ENCODE peak calls at places on chromosomes 2 and 18, in five cellular contexts. M is foreskin fibroblast; C is HepG2; K is A673; A is CD8-positive, alpha-beta T cell. V is an unnamed sample.

GRCh38 chr2:33144243-33144642 is 197.5 kb downstream of the LTBP1 start:
- DNase-seq in M (no peak), A (no peak), C (no peak), K (no peak), V (no peak)

GRCh38 chr2:215216806-215217205 is 78.4 kb upstream of the ABCA12 start:
- DNase-seq in K (no peak), A (no peak), C (no peak), M (no peak), V (peak)

GRCh38 chr2:122703676-122704075 is 948.2 kb downstream of the TSN start:
- DNase-seq in K (no peak), A (no peak), C (no peak), M (no peak), V (no peak)

GRCh38 chr2:236866542-236867340 is 218.9 kb upstream of the COPS8 start:
- DNase-seq in K (no peak), M (no peak), C (no peak), A (no peak), V (no peak)

GRCh38 chr2:102792538-102793208 is 30.8 kb downstream of the TMEM182 start:
- DNase-seq in C (no peak), A (no peak), M (no peak), K (no peak), V (no peak)

GRCh38 chr2:172285010-172285621 is 142.3 kb upstream of the ITGA6 start:
- DNase-seq in M (peak), C (no peak), A (no peak), K (peak), V (no peak)

GRCh38 chr2:145284551-145284950 is 764.6 kb upstream of the ZEB2 start:
- DNase-seq in A (no peak), M (peak), C (no peak), K (no peak), V (no peak)

GRCh38 chr2:30240162-30240696 is 8.9 kb downstream of the LBH start:
- DNase-seq in M (no peak), C (no peak), K (no peak), A (no peak), V (no peak)

GRCh38 chr2:50591642-50592041 is 440.3 kb downstream of the NRXN1 start:
- DNase-seq in M (no peak), K (peak), A (no peak), C (no peak), V (no peak)

GRCh38 chr2:20424300-20425290 is 22.3 kb upstream of the RHOB start:
- DNase-seq in K (no peak), C (no peak), M (peak), A (no peak), V (no peak)

GRCh38 chr2:128834203-128834602 is 515.5 kb upstream of the HS6ST1 start:
- DNase-seq in C (no peak), M (no peak), A (no peak), K (no peak), V (no peak)

GRCh38 chr2:71157124-71157802 is 26.8 kb downstream of the MPHOSPH10 start:
- DNase-seq in K (peak), A (peak), C (peak), M (peak), V (no peak)

GRCh38 chr18:49510393-49511115 is 23.5 kb upstream of the C18orf32 start:
- DNase-seq in M (peak), A (peak), C (no peak), K (peak), V (no peak)

GRCh38 chr2:100868083-100868482 is 48.1 kb downstream of the NPAS2 start:
- DNase-seq in A (no peak), K (no peak), C (no peak), M (no peak), V (no peak)

GRCh38 chr18:1541478-1541877 is 636.8 kb downstream of the ADCYAP1 start:
- DNase-seq in M (no peak), C (no peak), K (no peak), A (no peak), V (no peak)

GRCh38 chr18:44626807-44627206 is 53.9 kb upstream of the SETBP1 start:
- DNase-seq in M (peak), A (no peak), C (no peak), K (no peak), V (no peak)

GRCh38 chr2:23005469-23005868 is 379.5 kb upstream of the KLHL29 start:
- DNase-seq in K (no peak), M (no peak), A (no peak), C (no peak), V (no peak)

GRCh38 chr2:179410552-179411356 is 146.1 kb upstream of the SESTD1 start:
- DNase-seq in A (no peak), M (peak), C (peak), K (peak), V (peak)

GRCh38 chr2:80830891-80831290 is 526.3 kb upstream of the LRRTM1 start:
- DNase-seq in A (no peak), C (no peak), K (no peak), M (no peak), V (no peak)

GRCh38 chr2:134138115-134138514 is 115.8 kb upstream of the MGAT5 start:
- DNase-seq in M (peak), K (no peak), A (no peak), C (no peak), V (no peak)

GRCh38 chr18:76981388-76981968 is 151.1 kb downstream of the MBP start:
- DNase-seq in A (no peak), M (no peak), C (no peak), K (no peak), V (peak)

GRCh38 chr18:12256946-12257345 is 2.8 kb downstream of the CIDEA start:
- DNase-seq in K (peak), C (no peak), A (no peak), M (peak), V (no peak)

GRCh38 chr2:25103287-25103871 is 61.5 kb downstream of the EFR3B start:
- DNase-seq in K (no peak), C (no peak), A (no peak), M (peak), V (no peak)

GRCh38 chr18:48152549-48152948 is 222.1 kb upstream of the SMAD2 start:
- DNase-seq in K (no peak), A (no peak), C (peak), M (peak), V (no peak)

GRCh38 chr18:5853253-5853652 is 42.1 kb downstream of the TMEM200C start:
- DNase-seq in M (no peak), A (no peak), C (no peak), K (no peak), V (no peak)

GRCh38 chr2:234393352-234393751 is 103.5 kb downstream of the ARL4C start:
- DNase-seq in C (no peak), M (no peak), K (no peak), A (no peak), V (no peak)

GRCh38 chr18:13136056-13136688 is 82.4 kb upstream of the LDLRAD4 start:
- DNase-seq in K (no peak), A (peak), M (peak), C (no peak), V (no peak)

GRCh38 chr2:51638811-51639210 is 606.9 kb upstream of the NRXN1 start:
- DNase-seq in K (no peak), C (no peak), M (peak), A (no peak), V (no peak)

GRCh38 chr2:100919316-100919715 is 82.8 kb upstream of the RPL31 start:
- DNase-seq in A (no peak), M (no peak), K (no peak), C (no peak), V (no peak)

GRCh38 chr2:119464977-119465376 is 33.3 kb downstream of the TMEM37 start:
- DNase-seq in M (no peak), K (peak), C (no peak), A (no peak), V (no peak)

GRCh38 chr2:176150338-176151198 is 782 bp upstream of the HOXD4 start:
- DNase-seq in A (no peak), K (no peak), C (no peak), M (no peak), V (no peak)

GRCh38 chr2:19124135-19124534 is 234.3 kb downstream of the OSR1 start:
- DNase-seq in M (peak), C (no peak), K (no peak), A (no peak), V (no peak)

GRCh38 chr2:143623270-143623669 is 494.1 kb downstream of the ARHGAP15 start:
- DNase-seq in C (no peak), M (no peak), A (no peak), K (no peak), V (no peak)
- TF ChIP-seq CTCF in C (no peak), M (no peak), A (no peak), K (peak), V (no peak)

DNA sequence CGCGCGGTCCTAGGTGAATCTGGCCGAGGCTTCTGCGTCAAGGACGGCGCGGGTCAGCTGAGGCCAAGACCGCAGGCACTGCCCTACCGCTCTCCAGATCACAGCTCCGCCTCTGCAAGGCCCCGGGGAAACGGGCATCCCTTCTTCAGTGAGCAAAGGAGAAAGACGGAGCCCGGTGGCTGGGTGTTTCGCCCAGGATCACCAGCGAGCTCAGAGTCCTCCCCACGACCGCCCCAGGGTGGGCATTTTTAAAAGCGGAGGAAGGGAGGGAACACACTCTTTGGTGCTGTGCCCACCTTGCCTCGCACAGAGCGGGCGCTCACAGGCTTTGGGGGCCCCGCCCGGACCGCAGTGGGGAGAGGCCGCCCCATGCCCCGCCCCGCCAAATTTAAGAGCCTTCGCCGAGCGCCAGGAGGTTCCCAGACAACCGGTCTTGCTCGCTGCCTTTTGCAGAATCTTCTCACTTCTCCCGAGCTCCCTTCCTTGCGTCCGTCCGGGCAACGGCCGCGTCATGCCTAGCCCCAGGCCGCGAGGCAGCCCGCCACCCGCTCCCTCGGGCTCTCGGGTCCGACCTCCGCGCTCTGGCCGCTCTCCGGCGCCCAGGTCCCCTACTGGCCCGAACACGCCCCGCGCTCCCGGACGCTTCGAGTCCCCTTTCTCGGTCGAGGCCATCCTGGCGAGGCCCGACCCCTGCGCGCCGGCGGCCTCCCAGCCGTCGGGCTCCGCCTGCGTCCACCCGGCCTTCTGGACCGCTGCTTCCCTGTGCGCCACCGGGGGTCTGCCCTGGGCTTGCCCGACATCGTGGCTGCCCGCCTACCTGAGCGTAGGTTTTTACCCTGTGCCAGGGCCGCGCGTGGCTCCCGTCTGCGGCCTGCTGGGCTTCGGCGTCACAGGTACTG is at the start of gene NOTO:
- DNase-seq in C (no peak), K (no peak), M (peak), A (peak), V (no peak)
- H3K4me3 ChIP-seq in C (no peak), K (peak), M (peak), A (peak), V (no peak)

DNA sequence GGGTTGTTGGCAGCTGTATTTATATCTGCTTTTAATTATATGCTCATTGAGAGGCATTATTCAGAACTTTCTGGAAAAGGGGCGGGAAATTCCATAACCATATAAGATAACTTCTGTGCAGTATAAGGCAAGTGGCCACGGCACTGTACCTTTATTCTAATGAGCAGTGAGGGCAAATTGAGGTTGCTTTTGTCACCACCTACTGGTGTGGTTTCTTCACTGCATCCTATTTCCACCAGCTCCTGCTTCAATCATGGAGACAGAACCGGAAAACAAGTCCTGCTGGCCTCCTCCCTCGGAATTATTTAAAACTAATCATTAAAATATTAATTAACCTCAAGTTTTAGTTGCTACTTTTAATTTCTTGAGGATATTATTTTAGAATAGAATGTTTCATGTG is 759.4 kb downstream of the CBLN2 start:
- DNase-seq in K (peak), A (no peak), C (peak), M (no peak), V (no peak)
- TF ChIP-seq CTCF in K (peak), A (no peak), C (peak), M (no peak), V (peak)

DNA sequence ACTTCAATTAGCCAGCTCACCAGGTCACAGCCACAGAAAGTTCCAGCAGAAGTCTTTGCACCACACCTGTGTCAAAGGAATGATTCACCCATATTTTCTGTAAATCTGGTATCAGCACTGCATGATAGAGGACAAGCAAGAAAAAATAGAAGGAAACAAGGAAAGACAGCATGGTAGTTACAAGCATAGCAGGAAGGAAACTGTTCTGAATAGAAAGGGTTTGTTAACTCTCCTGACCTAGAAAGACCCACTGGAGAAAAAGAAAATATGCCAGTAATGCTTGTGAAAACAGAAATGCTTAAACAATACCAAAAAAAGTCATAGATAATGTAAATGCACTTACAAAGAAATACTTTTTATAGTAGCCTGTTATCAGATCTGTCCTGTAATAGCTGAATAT is 40.8 kb downstream of the SCRN3 start:
- DNase-seq in M (no peak), C (no peak), A (no peak), K (no peak), V (no peak)
- H3K4me3 ChIP-seq in M (no peak), C (no peak), A (no peak), K (no peak), V (no peak)

GRCh38 chr18:24876266-24876665 is 415.8 kb downstream of the HRH4 start:
- DNase-seq in M (peak), A (no peak), C (no peak), K (no peak), V (no peak)

GRCh38 chr18:24875761-24876160 is 415.3 kb downstream of the HRH4 start:
- DNase-seq in M (peak), C (no peak), K (no peak), A (no peak), V (no peak)

GRCh38 chr18:24875286-24875685 is 414.8 kb downstream of the HRH4 start:
- DNase-seq in C (no peak), K (no peak), A (no peak), M (peak), V (no peak)

GRCh38 chr18:24878289-24878688 is 417.9 kb downstream of the HRH4 start:
- DNase-seq in A (no peak), K (peak), M (peak), C (peak), V (peak)
- TF ChIP-seq CTCF in A (no peak), K (peak), M (peak), C (peak), V (peak)